ENCODE peak calls at places on chromosomes 3 and 15, in eight cellular contexts. N is pancreas; Y is IMR-90; S is uterus; I is CD8-positive, alpha-beta T cell; B is body of pancreas; Z is fibroblast of lung; O is GM23338. G is an unnamed sample. For H3K4me1, the result is how much of the 10 kb centered on the place peaks cover.

GRCh38 chr15:58165661-58166060 is 27.5 kb downstream of the AQP9 start:
- DNase-seq in N (no peak), Y (peak), S (no peak), I (no peak), B (peak), Z (peak), O (no peak), G (no peak)

GRCh38 chr3:71103430-71103881 is 480.1 kb downstream of the FOXP1 start:
- DNase-seq in N (peak), Y (peak), S (peak), I (no peak), B (peak), Z (peak), O (no peak), G (peak)

GRCh38 chr3:23019596-23020300 is 183.4 kb upstream of the UBE2E2 start:
- DNase-seq in N (no peak), Y (no peak), S (no peak), I (no peak), B (no peak), Z (no peak), O (no peak), G (no peak)

GRCh38 chr15:58378241-58379085 is 53.3 kb upstream of the LIPC start:
- DNase-seq in N (no peak), Y (peak), S (no peak), I (no peak), B (no peak), Z (peak), O (no peak), G (no peak)

GRCh38 chr15:27231811-27232210 is 260.8 kb downstream of the GABRG3 start:
- DNase-seq in N (no peak), Y (no peak), S (no peak), I (no peak), B (no peak), Z (no peak), O (no peak), G (no peak)

GRCh38 chr3:181715601-181716340 is 4.0 kb downstream of the SOX2 start:
- DNase-seq in N (no peak), Y (no peak), S (no peak), I (no peak), B (no peak), Z (no peak), O (peak), G (no peak)

GRCh38 chr15:51368751-51369450 is 27.4 kb downstream of the GLDN start:
- DNase-seq in N (no peak), Y (peak), S (no peak), I (no peak), B (no peak), Z (peak), O (no peak), G (no peak)

GRCh38 chr15:38127306-38127731 is 125.3 kb upstream of the SPRED1 start:
- DNase-seq in N (no peak), Y (peak), S (no peak), I (no peak), B (no peak), Z (no peak), O (no peak), G (peak)

GRCh38 chr15:101320501-101321052 is 25.5 kb upstream of the SNRPA1 start:
- DNase-seq in N (no peak), Y (peak), S (no peak), I (peak), B (no peak), Z (peak), O (peak), G (no peak)

GRCh38 chr15:91150492-91151160 is 50.6 kb downstream of the SV2B start:
- DNase-seq in N (no peak), Y (no peak), S (no peak), I (no peak), B (no peak), Z (no peak), O (no peak), G (no peak)

GRCh38 chr3:196639517-196640500 is at the start of gene NRROS:
- DNase-seq in N (no peak), Y (peak), S (peak), I (peak), B (peak), Z (peak), O (peak), G (peak)

GRCh38 chr15:78749831-78750230 is 61.4 kb downstream of the ADAMTS7 start:
- DNase-seq in N (peak), Y (no peak), S (no peak), I (no peak), B (no peak), Z (no peak), O (no peak), G (no peak)

GRCh38 chr3:56823421-56823926 is 21.7 kb upstream of the ARHGEF3 start:
- DNase-seq in N (no peak), Y (no peak), S (no peak), I (no peak), B (no peak), Z (no peak), O (no peak), G (no peak)

GRCh38 chr15:41513282-41514227 is at the start of gene LTK:
- DNase-seq in N (no peak), Y (no peak), S (no peak), I (no peak), B (no peak), Z (no peak), O (peak), G (no peak)

GRCh38 chr3:136962961-136963360 is 5.2 kb downstream of the IL20RB start:
- DNase-seq in N (no peak), Y (no peak), S (no peak), I (no peak), B (no peak), Z (no peak), O (no peak), G (no peak)

GRCh38 chr3:184748219-184749135 is 36.6 kb upstream of the MAGEF1 start:
- DNase-seq in N (no peak), Y (peak), S (no peak), I (no peak), B (peak), Z (peak), O (peak), G (peak)

GRCh38 chr3:45603226-45603625 is 8.7 kb downstream of the LIMD1 start:
- DNase-seq in N (no peak), Y (no peak), S (no peak), I (no peak), B (no peak), Z (no peak), O (no peak), G (no peak)

GRCh38 chr15:68374346-68374745 is 57.6 kb downstream of the ITGA11 start:
- DNase-seq in N (no peak), Y (no peak), S (peak), I (no peak), B (no peak), Z (no peak), O (no peak), G (no peak)

GRCh38 chr3:38084969-38085942 is 46.2 kb downstream of the DLEC1 start:
- DNase-seq in N (no peak), Y (no peak), S (no peak), I (no peak), B (no peak), Z (no peak), O (no peak), G (no peak)

GRCh38 chr3:176693416-176693815 is 503.9 kb downstream of the TBL1XR1 start:
- DNase-seq in N (no peak), Y (no peak), S (no peak), I (no peak), B (peak), Z (peak), O (no peak), G (no peak)

GRCh38 chr3:139353920-139354556 is 10.2 kb downstream of the MRPS22 start:
- DNase-seq in N (no peak), Y (peak), S (no peak), I (no peak), B (peak), Z (peak), O (peak), G (peak)

GRCh38 chr3:194282436-194283122 is 68.5 kb downstream of the CPN2 start:
- DNase-seq in N (no peak), Y (no peak), S (peak), I (no peak), B (no peak), Z (no peak), O (no peak), G (no peak)

GRCh38 chr3:173622156-173622555 is 224.6 kb downstream of the NLGN1 start:
- DNase-seq in N (no peak), Y (peak), S (no peak), I (no peak), B (no peak), Z (no peak), O (no peak), G (no peak)

GRCh38 chr3:159733194-159733860 is 255.3 kb upstream of the IL12A start:
- DNase-seq in N (no peak), Y (peak), S (no peak), I (no peak), B (no peak), Z (peak), O (no peak), G (peak)

GRCh38 chr15:52362497-52362896 is 66.9 kb upstream of the MYO5C start:
- DNase-seq in N (no peak), Y (peak), S (no peak), I (no peak), B (no peak), Z (peak), O (no peak), G (peak)

GRCh38 chr15:64686130-64686735 is 89.2 kb downstream of the RBPMS2 start:
- DNase-seq in N (no peak), Y (peak), S (peak), I (no peak), B (peak), Z (peak), O (peak), G (peak)

GRCh38 chr3:11373645-11374044 is 101.4 kb downstream of the ATG7 start:
- DNase-seq in N (no peak), Y (no peak), S (no peak), I (no peak), B (no peak), Z (no peak), O (no peak), G (no peak)

GRCh38 chr3:7280318-7280717 is 419.4 kb downstream of the GRM7 start:
- DNase-seq in N (no peak), Y (no peak), S (no peak), I (no peak), B (no peak), Z (no peak), O (no peak), G (no peak)

GRCh38 chr3:71428841-71429609 is 154.5 kb downstream of the FOXP1 start:
- DNase-seq in N (no peak), Y (peak), S (peak), I (no peak), B (peak), Z (peak), O (no peak), G (peak)

GRCh38 chr3:172073262-172073915 is 34.0 kb downstream of the FNDC3B start:
- DNase-seq in N (no peak), Y (no peak), S (no peak), I (no peak), B (no peak), Z (no peak), O (no peak), G (no peak)
- TF ChIP-seq CTCF in N (no peak), Y (no peak), S (no peak), I (no peak), B (peak), Z (no peak), O (no peak), G (no peak)

GRCh38 chr15:70252056-70252935 is 154.6 kb upstream of the TLE3 start:
- DNase-seq in N (no peak), Y (no peak), S (peak), I (no peak), B (no peak), Z (no peak), O (no peak), G (peak)
- H3K4me1 ChIP-seq in N (under half), Y (under half), S (under half), I (under half), B (under half), Z (under half), O (under half), G (under half)

GRCh38 chr3:48287034-48287433 is 46.1 kb downstream of the ZNF589 start:
- DNase-seq in N (no peak), Y (no peak), S (no peak), I (no peak), B (no peak), Z (no peak), O (no peak), G (no peak)

GRCh38 chr3:48285132-48285531 is 44.2 kb downstream of the ZNF589 start:
- DNase-seq in N (no peak), Y (peak), S (no peak), I (no peak), B (no peak), Z (no peak), O (no peak), G (no peak)

GRCh38 chr3:48286308-48286707 is 45.4 kb downstream of the ZNF589 start:
- DNase-seq in N (no peak), Y (no peak), S (no peak), I (no peak), B (no peak), Z (no peak), O (no peak), G (no peak)

GRCh38 chr3:48285675-48286074 is 44.8 kb downstream of the ZNF589 start:
- DNase-seq in N (no peak), Y (no peak), S (no peak), I (no peak), B (no peak), Z (no peak), O (no peak), G (no peak)

DNA sequence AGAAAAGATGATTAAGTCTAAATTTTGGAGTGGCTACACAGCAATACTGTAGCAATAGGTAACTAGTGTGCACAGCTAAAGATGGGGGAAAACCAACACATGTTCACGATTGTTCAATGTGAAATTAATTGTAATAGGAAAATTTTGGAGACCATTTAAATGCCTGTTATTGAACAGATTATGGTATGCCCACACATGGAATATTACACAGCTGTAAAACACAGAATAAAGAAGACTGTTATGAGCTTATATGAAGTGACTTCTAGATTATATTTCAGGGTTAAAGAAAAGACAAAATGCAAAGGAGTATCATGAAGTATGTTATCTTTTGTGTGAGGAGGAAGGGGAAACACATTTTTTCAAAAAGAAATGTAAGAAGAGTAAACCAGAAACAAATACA is 43.8 kb downstream of the SPINK8 start:
- DNase-seq in N (no peak), Y (no peak), S (no peak), I (no peak), B (no peak), Z (no peak), O (no peak), G (no peak)
- H3K4me3 ChIP-seq in N (no peak), Y (no peak), S (no peak), I (no peak), B (no peak), Z (no peak), O (no peak), G (no peak)

DNA sequence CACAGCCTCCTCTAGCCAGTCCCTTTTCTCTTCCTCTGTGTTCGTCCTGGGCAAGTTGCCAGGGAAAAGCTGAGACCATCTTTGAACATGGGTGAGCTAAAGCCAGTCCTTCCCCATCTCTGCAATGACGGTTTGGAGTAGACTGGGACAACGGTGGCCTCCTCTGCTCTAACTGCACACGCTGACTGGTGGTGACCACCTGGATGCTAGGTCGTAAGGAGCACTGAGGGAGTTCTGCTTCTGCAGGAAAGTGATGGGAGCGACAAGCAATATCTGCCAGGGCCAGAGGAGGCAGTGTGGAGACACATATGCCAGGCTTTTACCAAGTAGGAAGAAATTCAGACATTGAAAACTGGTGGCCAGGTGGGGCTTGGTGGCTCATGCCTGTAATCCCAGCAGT is 111.7 kb downstream of the NUP210 start:
- DNase-seq in N (no peak), Y (peak), S (no peak), I (no peak), B (peak), Z (peak), O (peak), G (peak)
- TF ChIP-seq CTCF in N (peak), Y (peak), S (no peak), I (peak), B (peak), Z (peak), O (peak), G (peak)

GRCh38 chr3:125351814-125352456 is 23.2 kb downstream of the ZNF148 start:
- DNase-seq in N (no peak), Y (peak), S (no peak), I (no peak), B (no peak), Z (peak), O (no peak), G (peak)
- H3K4me1 ChIP-seq in N (under half), Y (under half), S (under half), I (under half), B (under half), Z (under half), O (under half), G (under half)